ENCODE peak calls at places on chromosomes 16 and 17, in four cellular contexts. S, I, D and F are unnamed samples. For H3K9me3, the result is how much of the 10 kb centered on the place peaks cover.

GRCh38 chr16:82758406-82758805 is 131.6 kb downstream of the CDH13 start:
- DNase-seq in S (no peak), I (no peak), D (no peak), F (no peak)

GRCh38 chr17:44547625-44548297 is 9.5 kb upstream of the FZD2 start:
- DNase-seq in D (peak), I (peak), S (no peak), F (peak)

GRCh38 chr16:9090101-9090959 is 1.1 kb upstream of the HAPSTR1 start:
- DNase-seq in I (peak), D (peak), S (peak), F (peak)

GRCh38 chr16:56547120-56547948 is 17.5 kb upstream of the MT4 start:
- DNase-seq in D (peak), I (peak), S (no peak), F (peak)

GRCh38 chr17:69593716-69594115 is 179.2 kb downstream of the MAP2K6 start:
- DNase-seq in D (no peak), I (no peak), S (no peak), F (no peak)

GRCh38 chr17:42122371-42123303 is at the start of gene HSPB9:
- DNase-seq in I (peak), D (no peak), S (no peak), F (no peak)

GRCh38 chr17:38791162-38791561 is 8.2 kb downstream of the PIP4K2B start:
- DNase-seq in I (no peak), S (no peak), D (no peak), F (no peak)

GRCh38 chr16:77043076-77043475 is 147.9 kb upstream of the MON1B start:
- DNase-seq in D (no peak), S (no peak), I (no peak), F (no peak)

GRCh38 chr17:4317648-4318047 is 48.8 kb downstream of the UBE2G1 start:
- DNase-seq in I (no peak), S (no peak), D (no peak), F (no peak)

GRCh38 chr17:65039349-65039988 is 17.1 kb downstream of the GNA13 start:
- DNase-seq in I (no peak), D (no peak), S (peak), F (no peak)

GRCh38 chr17:58120195-58120822 is 27.9 kb upstream of the OR4D1 start:
- DNase-seq in S (peak), D (peak), I (peak), F (peak)

GRCh38 chr16:56312556-56312955 is 112.8 kb downstream of the AMFR start:
- DNase-seq in S (no peak), D (no peak), I (no peak), F (no peak)

GRCh38 chr17:29760279-29760721 is 137.6 kb upstream of the CORO6 start:
- DNase-seq in D (no peak), I (peak), S (peak), F (no peak)

GRCh38 chr16:23516366-23517137 is 6.3 kb upstream of the GGA2 start:
- DNase-seq in S (no peak), I (no peak), D (no peak), F (no peak)

GRCh38 chr16:77057161-77057736 is 133.7 kb upstream of the MON1B start:
- DNase-seq in I (no peak), D (no peak), S (no peak), F (no peak)

GRCh38 chr17:34154916-34155730 is 100.0 kb upstream of the CCL2 start:
- DNase-seq in D (no peak), S (no peak), I (no peak), F (no peak)

GRCh38 chr16:69073181-69073669 is 32.2 kb upstream of the HAS3 start:
- DNase-seq in D (no peak), S (no peak), I (peak), F (peak)

GRCh38 chr16:89485701-89486246 is 4.6 kb downstream of the ANKRD11 start:
- DNase-seq in I (no peak), D (no peak), S (no peak), F (no peak)

GRCh38 chr17:75783803-75784472 is 668 bp upstream of the UNK start:
- DNase-seq in I (peak), S (peak), D (no peak), F (no peak)

GRCh38 chr17:30332057-30332542 is 1.8 kb downstream of the TMIGD1 start:
- DNase-seq in I (peak), D (no peak), S (peak), F (no peak)

GRCh38 chr16:56871172-56871593 is 6.2 kb downstream of the SLC12A3 start:
- DNase-seq in S (no peak), D (no peak), I (peak), F (peak)

GRCh38 chr17:12048843-12049473 is 28.3 kb downstream of the MAP2K4 start:
- DNase-seq in I (no peak), S (no peak), D (no peak), F (no peak)

GRCh38 chr17:80747469-80747868 is 202.8 kb downstream of the RPTOR start:
- DNase-seq in S (no peak), D (no peak), I (no peak), F (no peak)

GRCh38 chr16:49434733-49435132 is 61.1 kb downstream of the C16orf78 start:
- DNase-seq in D (no peak), S (no peak), I (no peak), F (no peak)

GRCh38 chr17:29390856-29391631 is 881 bp downstream of the TAOK1 start:
- DNase-seq in S (peak), I (peak), D (no peak), F (peak)

GRCh38 chr17:62629556-62630364 is 2.3 kb downstream of the MRC2 start:
- DNase-seq in S (no peak), I (no peak), D (no peak), F (peak)

GRCh38 chr17:42783062-42783777 is 2.8 kb downstream of the WNK4 start:
- DNase-seq in I (no peak), S (no peak), D (no peak), F (no peak)

GRCh38 chr16:71351558-71351901 is 7.0 kb upstream of the CALB2 start:
- DNase-seq in D (no peak), I (no peak), S (no peak), F (no peak)

GRCh38 chr17:75152971-75153853 is 1.1 kb downstream of the JPT1 start:
- DNase-seq in S (peak), I (peak), D (no peak), F (peak)

GRCh38 chr17:19495828-19496227 is 37.8 kb upstream of the SLC47A1 start:
- DNase-seq in S (no peak), I (no peak), D (no peak), F (no peak)

GRCh38 chr17:67532326-67532871 is 155.3 kb downstream of the PITPNC1 start:
- DNase-seq in I (no peak), D (no peak), S (no peak), F (no peak)

DNA sequence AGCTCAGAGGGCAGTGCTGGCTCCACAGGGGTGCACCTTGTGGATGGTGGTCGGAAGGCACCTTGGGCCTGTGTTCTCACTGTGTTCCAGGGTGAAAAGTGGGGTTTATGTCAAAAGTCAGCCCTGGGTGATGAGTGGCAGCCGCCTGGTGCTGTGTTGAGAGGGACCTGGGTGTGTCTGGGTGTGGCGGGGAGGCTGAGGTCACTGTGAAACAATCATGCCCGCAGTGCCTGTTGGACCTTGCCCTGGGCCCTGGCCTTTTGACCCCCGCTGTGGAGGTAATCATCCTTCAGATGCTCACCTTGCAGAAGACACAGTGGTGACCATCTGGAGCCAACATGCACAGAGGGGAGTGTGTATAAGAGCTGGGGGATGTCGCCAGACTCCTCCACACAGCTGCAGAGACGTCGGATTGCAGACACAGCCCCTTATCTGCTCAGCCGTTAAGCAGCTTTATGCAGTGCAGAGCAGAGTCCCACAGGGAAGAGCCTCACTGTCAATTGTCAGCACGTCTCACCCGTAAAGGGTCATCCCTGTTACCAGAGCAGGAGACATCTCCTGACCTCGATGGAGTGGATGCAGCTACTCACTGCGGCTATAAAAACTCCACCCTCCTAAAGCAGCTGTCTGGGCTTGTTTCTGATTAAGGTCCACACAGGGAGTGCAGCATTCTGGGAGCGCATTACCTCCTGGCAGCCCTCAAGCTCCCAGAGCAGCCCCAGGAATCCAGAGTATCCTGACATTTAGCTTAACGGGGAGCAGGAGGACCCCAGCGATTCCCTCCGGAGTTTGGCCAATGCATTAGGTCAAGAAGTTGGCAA is 100.3 kb upstream of the ZNF469 start:
- DNase-seq in D (no peak), S (no peak), I (peak), F (no peak)
- H3K9me3 ChIP-seq in D (half or more), S (under half), I (under half), F (under half)

GRCh38 chr17:77665833-77666232 is 292.7 kb upstream of the TNRC6C start:
- DNase-seq in D (no peak), S (no peak), I (no peak), F (no peak)
- H3K4me3 ChIP-seq in D (no peak), S (peak), I (no peak), F (no peak)

DNA sequence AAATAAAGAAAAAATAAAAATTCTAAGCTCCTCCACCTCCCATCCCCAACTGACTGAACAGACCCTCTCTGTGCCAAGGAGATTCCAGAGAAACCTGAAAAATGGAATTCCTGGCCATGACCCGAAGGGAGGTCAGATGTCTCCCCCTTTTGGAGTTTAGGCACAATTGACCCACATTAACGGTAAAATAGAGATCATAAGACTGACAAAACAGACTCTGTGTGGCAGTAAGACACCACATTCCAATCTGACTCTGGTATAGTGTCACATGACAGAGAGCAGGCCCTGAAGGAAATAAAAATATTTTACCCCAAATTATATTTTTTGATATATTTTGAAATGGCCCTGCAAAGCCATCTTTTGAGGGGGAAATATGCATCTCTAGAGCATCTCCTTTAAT is 115.1 kb upstream of the ZKSCAN2 start:
- DNase-seq in I (no peak), D (no peak), S (no peak), F (no peak)
- H3K9me3 ChIP-seq in I (under half), D (under half), S (under half), F (under half)

GRCh38 chr16:53054670-53055485 is at the start of gene CHD9:
- DNase-seq in S (peak), I (peak), D (peak), F (peak)

GRCh38 chr16:53058441-53058840 is 3.6 kb downstream of the CHD9 start:
- DNase-seq in S (no peak), D (no peak), I (no peak), F (no peak)

GRCh38 chr16:53055603-53056527 is 1.1 kb downstream of the CHD9 start:
- DNase-seq in S (no peak), I (peak), D (peak), F (peak)

GRCh38 chr16:53057658-53058057 is 2.9 kb downstream of the CHD9 start:
- DNase-seq in I (no peak), S (no peak), D (no peak), F (no peak)

DNA sequence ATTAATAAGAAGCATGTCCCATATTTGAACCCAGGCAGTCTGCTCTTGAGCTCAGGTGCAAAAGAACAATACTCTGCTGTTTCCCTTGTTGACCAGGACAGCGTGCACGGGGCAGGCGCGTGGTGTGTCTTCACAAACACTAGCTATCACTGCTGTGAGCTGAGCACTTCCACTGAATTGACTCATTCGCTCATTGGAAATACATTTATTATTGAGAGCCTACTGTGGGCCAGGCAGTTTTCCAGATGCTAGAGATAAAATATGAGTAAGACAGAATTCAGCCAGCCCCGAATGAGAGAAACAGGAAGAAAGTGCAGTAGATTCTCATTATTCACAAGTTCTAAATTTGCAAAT is 1.7 kb downstream of the CHD9 start:
- DNase-seq in D (no peak), I (no peak), S (no peak), F (peak)
- H3K4me3 ChIP-seq in D (peak), I (no peak), S (no peak), F (no peak)

GRCh38 chr17:17423656-17424055 is 53.1 kb upstream of the MED9 start:
- DNase-seq in S (no peak), I (no peak), D (no peak), F (no peak)

GRCh38 chr17:17425005-17425404 is 51.8 kb upstream of the MED9 start:
- DNase-seq in D (no peak), I (no peak), S (no peak), F (no peak)

GRCh38 chr17:17425591-17425990 is 51.2 kb upstream of the MED9 start:
- DNase-seq in D (no peak), I (no peak), S (no peak), F (no peak)

GRCh38 chr17:17424552-17424951 is 52.2 kb upstream of the MED9 start:
- DNase-seq in I (no peak), S (no peak), D (no peak), F (no peak)

GRCh38 chr17:17426184-17426583 is 50.6 kb upstream of the MED9 start:
- DNase-seq in S (no peak), D (no peak), I (no peak), F (no peak)
- H3K9me3 ChIP-seq in S (under half), D (under half), I (under half), F (under half)

DNA sequence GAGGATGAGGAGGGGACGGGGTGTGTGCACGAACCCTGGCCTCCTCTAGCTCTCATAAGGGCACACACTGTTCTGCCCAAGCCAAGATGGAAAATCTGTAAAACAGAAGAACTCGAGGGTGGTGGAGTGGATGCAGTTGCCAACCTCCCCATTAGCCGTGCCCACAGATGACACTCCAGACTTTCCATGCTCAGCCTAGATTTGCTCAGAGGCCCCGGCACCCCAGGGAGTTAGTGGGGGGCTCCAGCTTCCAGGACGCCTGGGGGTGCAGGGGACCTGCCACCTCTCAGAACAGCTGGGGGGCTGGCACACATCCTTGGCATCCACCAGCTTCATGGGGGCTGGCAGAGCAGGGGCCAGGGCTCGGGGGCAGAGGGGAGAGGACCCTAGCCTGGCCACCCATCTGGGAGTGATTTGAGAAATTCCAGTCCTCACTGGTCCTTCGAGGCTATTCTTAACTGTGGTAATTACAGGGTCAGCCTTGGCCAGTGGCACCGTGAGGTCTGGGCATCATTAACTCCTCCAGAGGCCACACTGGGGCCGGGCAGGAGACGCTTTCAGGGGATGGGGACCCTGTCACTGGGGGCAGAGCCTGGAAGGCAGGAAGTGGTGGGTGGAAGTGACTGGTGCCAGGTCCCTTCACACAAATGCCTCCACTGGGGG is 14.3 kb downstream of the VASN start:
- DNase-seq in D (no peak), I (no peak), S (no peak), F (no peak)
- H3K4me3 ChIP-seq in D (no peak), I (no peak), S (no peak), F (no peak)

DNA sequence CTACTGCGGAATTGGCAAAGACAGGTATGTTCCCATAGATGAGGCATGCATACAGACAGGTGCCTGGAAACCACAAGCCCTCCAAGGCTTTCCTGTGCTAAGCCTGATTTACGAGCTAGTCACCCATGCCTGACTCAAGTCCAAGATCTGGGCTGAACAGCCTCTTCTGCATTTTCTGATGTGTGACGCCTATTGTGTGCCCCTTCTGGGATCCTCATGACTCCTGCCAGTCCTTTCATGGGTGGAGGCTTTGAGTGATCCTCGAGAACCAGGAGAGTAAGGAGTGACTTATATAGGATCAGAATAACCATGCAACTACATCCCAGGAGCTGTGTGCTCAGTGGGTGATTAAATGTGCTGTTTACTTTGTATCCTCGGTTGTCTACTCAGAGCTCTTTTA is 373.1 kb upstream of the DYNLRB2 start:
- DNase-seq in I (no peak), D (no peak), S (no peak), F (no peak)
- H3K9me3 ChIP-seq in I (under half), D (under half), S (under half), F (under half)

GRCh38 chr16:695355-696089 is 5.3 kb upstream of the WDR24 start:
- DNase-seq in D (no peak), S (peak), I (no peak), F (no peak)
- H3K4me3 ChIP-seq in D (peak), S (peak), I (no peak), F (no peak)

GRCh38 chr16:54191592-54191991 is 95.0 kb downstream of the IRX3 start:
- DNase-seq in S (no peak), D (no peak), I (no peak), F (no peak)
- H3K9me3 ChIP-seq in S (under half), D (under half), I (under half), F (under half)

GRCh38 chr16:19888834-19889233 is 4.2 kb upstream of the GPRC5B start:
- DNase-seq in D (no peak), S (no peak), I (no peak), F (no peak)

GRCh38 chr16:19884611-19885455 is at the start of gene GPRC5B:
- DNase-seq in S (peak), D (no peak), I (peak), F (peak)

GRCh38 chr16:19884021-19884485 is 595 bp downstream of the GPRC5B start:
- DNase-seq in S (no peak), D (no peak), I (peak), F (peak)

GRCh38 chr16:19885456-19886060 is 910 bp upstream of the GPRC5B start:
- DNase-seq in I (no peak), S (no peak), D (no peak), F (no peak)

DNA sequence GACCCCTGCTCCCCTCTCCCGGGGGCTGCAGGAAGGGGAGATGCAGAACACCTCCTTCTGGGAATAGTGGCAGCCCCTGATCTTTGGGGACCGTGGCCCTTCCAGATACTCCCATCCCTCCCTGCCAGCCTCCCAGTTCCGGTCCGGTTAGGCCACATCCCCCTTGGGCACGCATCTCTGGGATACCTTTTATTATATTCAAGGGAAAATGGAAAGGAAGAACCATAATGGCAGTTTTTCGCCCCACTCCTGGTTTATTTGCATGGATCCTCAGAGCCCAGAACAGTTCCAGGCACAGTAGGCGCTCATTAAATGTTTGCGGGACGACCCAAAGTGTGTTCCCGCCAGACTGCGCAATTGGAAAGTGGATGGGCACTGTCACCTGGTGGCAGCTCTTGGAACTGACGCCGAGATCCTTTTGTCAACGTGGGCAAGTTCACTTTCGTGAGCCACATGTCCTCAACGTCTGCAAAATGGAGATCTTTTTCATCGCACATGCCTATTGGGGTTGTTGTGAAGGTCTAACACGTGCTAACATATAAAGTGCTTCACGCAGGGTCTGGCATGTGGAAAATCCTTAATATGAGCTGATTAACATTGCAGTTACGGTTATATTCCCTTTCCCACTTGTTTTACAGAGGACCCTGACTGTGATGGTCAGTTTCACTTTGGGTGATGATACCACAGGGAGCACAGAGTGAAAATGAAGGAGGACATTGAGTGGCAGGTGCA is 1.6 kb upstream of the GPRC5B start:
- DNase-seq in I (peak), S (peak), D (peak), F (peak)
- H3K4me3 ChIP-seq in I (no peak), S (peak), D (no peak), F (peak)